ENCODE peak calls at places on chromosome 1, in five cellular contexts. B, G, K, C and H are unnamed samples.

GRCh38 chr1:234921266-234922062 is 207.2 kb downstream of the TOMM20 start:
- DNase-seq in B (no peak), G (no peak), K (no peak), C (peak), H (no peak)

GRCh38 chr1:208242829-208243521 is 1.2 kb downstream of the PLXNA2 start:
- DNase-seq in B (peak), G (peak), K (no peak), C (no peak), H (peak)

GRCh38 chr1:22096036-22096435 is 43.5 kb downstream of the CDC42 start:
- DNase-seq in B (no peak), G (no peak), K (no peak), C (no peak), H (no peak)

GRCh38 chr1:94597701-94598100 is 56.1 kb upstream of the F3 start:
- DNase-seq in B (no peak), G (no peak), K (no peak), C (peak), H (no peak)

GRCh38 chr1:20361805-20362381 is 71.2 kb downstream of the VWA5B1 start:
- DNase-seq in B (peak), G (peak), K (no peak), C (peak), H (peak)

GRCh38 chr1:162319510-162320160 is 57.0 kb downstream of the SPATA46 start:
- DNase-seq in B (peak), G (peak), K (no peak), C (no peak), H (no peak)

GRCh38 chr1:16915627-16915973 is 6.1 kb upstream of the CROCC start:
- DNase-seq in B (peak), G (peak), K (no peak), C (no peak), H (no peak)

GRCh38 chr1:109392788-109393580 is 4.7 kb downstream of the SORT1 start:
- DNase-seq in B (peak), G (no peak), K (no peak), C (peak), H (peak)

GRCh38 chr1:186760426-186760825 is 68.3 kb upstream of the PLA2G4A start:
- DNase-seq in B (no peak), G (no peak), K (no peak), C (no peak), H (no peak)